ENCODE peak calls at places on chromosomes 16 and 17, in seven cellular contexts. A is stromal cell of bone marrow, C is HTR-8/SVneo, Z is EH, Q is AG09319, T is GM12865, I is mucosa of descending colon. B is an unnamed sample.

GRCh38 chr17:81590121-81590520 is 38.0 kb upstream of the FAAP100 start:
- DNase-seq in A (no peak), C (no peak), Z (no peak), Q (no peak), T (no peak), I (no peak), B (no peak)

GRCh38 chr17:75412455-75413317 is 7.2 kb upstream of the GRB2 start:
- DNase-seq in A (no peak), C (peak; percentile 77), Z (peak; percentile 68), Q (no peak), T (peak; percentile 92), I (peak; percentile 86), B (peak; percentile 70)

GRCh38 chr16:28255838-28256237 is 36.5 kb upstream of the SBK1 start:
- DNase-seq in A (no peak), C (no peak), Z (no peak), Q (no peak), T (no peak), I (no peak), B (no peak)

GRCh38 chr17:9179602-9180001 is 158.3 kb downstream of the NTN1 start:
- DNase-seq in A (no peak), C (no peak), Z (no peak), Q (no peak), T (no peak), I (no peak), B (no peak)

GRCh38 chr16:14307623-14308356 is 236.7 kb downstream of the MRTFB start:
- DNase-seq in A (peak; percentile 56), C (no peak), Z (peak; percentile 51), Q (no peak), T (no peak), I (no peak), B (no peak)

GRCh38 chr16:87448866-87449265 is 44.0 kb downstream of the ZCCHC14 start:
- DNase-seq in A (no peak), C (no peak), Z (no peak), Q (no peak), T (no peak), I (no peak), B (no peak)

GRCh38 chr17:2259769-2260536 is 43.6 kb downstream of the SMG6 start:
- DNase-seq in A (no peak), C (no peak), Z (peak; percentile 79), Q (no peak), T (peak; percentile 95), I (peak; percentile 61), B (peak; percentile 37)

GRCh38 chr16:64225696-64226095 is 896.2 kb downstream of the CDH11 start:
- DNase-seq in A (no peak), C (no peak), Z (peak; percentile 3), Q (no peak), T (no peak), I (no peak), B (no peak)

GRCh38 chr16:53726625-53727024 is 22.7 kb downstream of the FTO start:
- DNase-seq in A (no peak), C (no peak), Z (no peak), Q (no peak), T (no peak), I (no peak), B (no peak)

GRCh38 chr17:13594762-13595697 is 6.7 kb downstream of the HS3ST3A1 start:
- DNase-seq in A (peak; percentile 76), C (peak; percentile 48), Z (peak; percentile 81), Q (peak; percentile 73), T (peak; percentile 80), I (peak; percentile 94), B (peak; percentile 78)

GRCh38 chr16:3135120-3135715 is 389 bp downstream of the ZNF213 start:
- DNase-seq in A (no peak), C (no peak), Z (no peak), Q (no peak), T (no peak), I (no peak), B (no peak)